ENCODE peak calls at places on chromosomes 1 and 21, in five cellular contexts. N, C, W, H and S are unnamed samples.

GRCh38 chr1:156754219-156754618 is 2.7 kb upstream of the HDGF start:
- DNase-seq in N (no peak), C (no peak), W (no peak), H (no peak), S (no peak)

GRCh38 chr1:211339631-211340041 is 13.0 kb downstream of the TRAF5 start:
- DNase-seq in N (no peak), C (no peak), W (no peak), H (no peak), S (no peak)

GRCh38 chr1:65480684-65481405 is 60.4 kb downstream of the LEPR start:
- DNase-seq in N (no peak), C (no peak), W (no peak), H (peak), S (no peak)

GRCh38 chr1:237042892-237043576 is 1.1 kb downstream of the RYR2 start:
- DNase-seq in N (no peak), C (no peak), W (no peak), H (peak), S (no peak)

GRCh38 chr1:173239058-173239457 is 31.9 kb upstream of the TNFSF4 start:
- DNase-seq in N (no peak), C (no peak), W (no peak), H (no peak), S (no peak)

GRCh38 chr1:209895709-209896108 is 42.3 kb upstream of the SYT14 start:
- DNase-seq in N (no peak), C (peak), W (peak), H (peak), S (no peak)

GRCh38 chr1:21574464-21575151 is 65.4 kb downstream of the ALPL start:
- DNase-seq in N (no peak), C (peak), W (peak), H (no peak), S (no peak)

GRCh38 chr1:29392036-29392435 is 155.7 kb downstream of the PTPRU start:
- DNase-seq in N (no peak), C (no peak), W (no peak), H (no peak), S (no peak)

GRCh38 chr1:210457566-210457965 is 128.9 kb downstream of the HHAT start:
- DNase-seq in N (no peak), C (no peak), W (no peak), H (no peak), S (no peak)

GRCh38 chr1:3186526-3186921 is 117.5 kb downstream of the PRDM16 start:
- DNase-seq in N (no peak), C (peak), W (peak), H (no peak), S (no peak)

GRCh38 chr1:46810596-46810995 is 11.8 kb downstream of the CYP4B1 start:
- DNase-seq in N (no peak), C (no peak), W (no peak), H (no peak), S (no peak)

GRCh38 chr1:154405762-154406571 is 824 bp downstream of the IL6R start:
- DNase-seq in N (no peak), C (peak), W (peak), H (peak), S (peak)

GRCh38 chr1:86478747-86479146 is 10.0 kb downstream of the CLCA1 start:
- DNase-seq in N (no peak), C (no peak), W (no peak), H (no peak), S (no peak)

GRCh38 chr1:93905051-93905450 is 4.2 kb downstream of the GCLM start:
- DNase-seq in N (no peak), C (peak), W (no peak), H (no peak), S (no peak)

GRCh38 chr1:240399381-240399780 is 212.6 kb downstream of the GREM2 start:
- DNase-seq in N (no peak), C (peak), W (peak), H (peak), S (no peak)

GRCh38 chr1:37995773-37996379 is 6.1 kb upstream of the SF3A3 start:
- DNase-seq in N (no peak), C (peak), W (peak), H (peak), S (no peak)

GRCh38 chr21:27704567-27705166 is 737.8 kb upstream of the ADAMTS5 start:
- DNase-seq in N (no peak), C (no peak), W (no peak), H (no peak), S (no peak)

GRCh38 chr1:161952603-161953172 is 71.0 kb downstream of the OLFML2B start:
- DNase-seq in N (no peak), C (peak), W (peak), H (no peak), S (no peak)

GRCh38 chr1:17075470-17076255 is 21.8 kb upstream of the SDHB start:
- DNase-seq in N (peak), C (no peak), W (no peak), H (peak), S (no peak)

GRCh38 chr1:42210421-42211133 is 46.0 kb upstream of the GUCA2A start:
- DNase-seq in N (no peak), C (no peak), W (peak), H (peak), S (no peak)

GRCh38 chr1:230877139-230877923 is 9.0 kb upstream of the C1orf198 start:
- DNase-seq in N (no peak), C (peak), W (peak), H (peak), S (no peak)